ENCODE peak calls at places on chromosomes 12 and 14, in six cellular contexts. D is 8988T; T is activated CD4-positive, alpha-beta T cell treated with anti-CD3 and anti-CD28 coated beads for 48 hours; O is GM10248; I is stimulated activated CD4-positive, alpha-beta T cell treated with anti-CD3 and anti-CD28 coated beads, Interleukin-4, amount 100 ng/mL, for 48 hours; W is AG04450. Z is an unnamed sample.

GRCh38 chr14:35384386-35385041 is 20.0 kb downstream of the NFKBIA start:
- DNase-seq in D (no peak), T (no peak), O (no peak), I (no peak), W (peak; percentile 91), Z (peak; percentile 78)

GRCh38 chr12:49347307-49348237 is 884 bp downstream of the DNAJC22 start:
- DNase-seq in D (peak; percentile 100), T (peak; percentile 83), O (peak; percentile 90), I (peak; percentile 82), W (peak; percentile 77), Z (no peak)

GRCh38 chr12:47268501-47269459 is 189.0 kb upstream of the AMIGO2 start:
- DNase-seq in D (no peak), T (no peak), O (peak; percentile 27), I (no peak), W (no peak), Z (no peak)

GRCh38 chr14:30889244-30889594 is 14.9 kb downstream of the COCH start:
- DNase-seq in D (no peak), T (no peak), O (no peak), I (no peak), W (no peak), Z (no peak)

GRCh38 chr12:4862809-4863208 is 46.9 kb upstream of the KCNA1 start:
- DNase-seq in D (no peak), T (no peak), O (no peak), I (no peak), W (no peak), Z (no peak)

GRCh38 chr12:56084958-56085543 is 5.1 kb downstream of the ERBB3 start:
- DNase-seq in D (peak; percentile 70), T (peak; percentile 43), O (no peak), I (no peak), W (no peak), Z (no peak)

GRCh38 chr12:6899837-6900519 is 4.6 kb upstream of the LRRC23 start:
- DNase-seq in D (no peak), T (peak; percentile 42), O (no peak), I (no peak), W (no peak), Z (no peak)

GRCh38 chr12:126915309-126915708 is 1351.7 kb upstream of the TMEM132C start:
- DNase-seq in D (no peak), T (no peak), O (no peak), I (no peak), W (no peak), Z (no peak)

GRCh38 chr12:50241178-50241577 is 42.1 kb downstream of the LIMA1 start:
- DNase-seq in D (no peak), T (no peak), O (no peak), I (no peak), W (no peak), Z (no peak)

GRCh38 chr14:89041245-89041585 is 216.8 kb downstream of the TTC8 start:
- DNase-seq in D (no peak), T (no peak), O (no peak), I (no peak), W (peak; percentile 16), Z (no peak)

GRCh38 chr12:65098364-65098763 is 22.7 kb downstream of the WIF1 start:
- DNase-seq in D (no peak), T (no peak), O (no peak), I (no peak), W (no peak), Z (no peak)

GRCh38 chr14:71710001-71710400 is 222.2 kb upstream of the RGS6 start:
- DNase-seq in D (no peak), T (no peak), O (no peak), I (no peak), W (no peak), Z (no peak)

GRCh38 chr14:94439453-94440057 is 13.0 kb downstream of the SERPINA11 start:
- DNase-seq in D (no peak), T (no peak), O (no peak), I (no peak), W (no peak), Z (no peak)

GRCh38 chr12:55830601-55831406 is 1.4 kb upstream of the DNAJC14 start:
- DNase-seq in D (peak; percentile 62), T (peak; percentile 68), O (peak; percentile 65), I (no peak), W (no peak), Z (peak; percentile 55)

GRCh38 chr12:132084681-132085635 is 59.2 kb downstream of the DDX51 start:
- DNase-seq in D (peak; percentile 63), T (peak; percentile 70), O (peak; percentile 79), I (peak; percentile 51), W (no peak), Z (no peak)

GRCh38 chr14:60169722-60170121 is 4.5 kb upstream of the DHRS7 start:
- DNase-seq in D (no peak), T (no peak), O (no peak), I (no peak), W (no peak), Z (no peak)

GRCh38 chr12:128823216-128823915 is 392 bp downstream of the SLC15A4 start:
- DNase-seq in D (peak; percentile 51), T (peak; percentile 21), O (no peak), I (peak; percentile 12), W (no peak), Z (no peak)

GRCh38 chr14:55152052-55152753 is 23.2 kb downstream of the LGALS3 start:
- DNase-seq in D (no peak), T (no peak), O (no peak), I (no peak), W (no peak), Z (no peak)

GRCh38 chr14:77707355-77707723 is 484 bp downstream of the ALKBH1 start:
- DNase-seq in D (peak; percentile 23), T (peak; percentile 14), O (peak; percentile 40), I (no peak), W (peak; percentile 15), Z (peak; percentile 20)

GRCh38 chr12:59119676-59120075 is 199.4 kb upstream of the LRIG3 start:
- DNase-seq in D (no peak), T (no peak), O (no peak), I (no peak), W (no peak), Z (no peak)

GRCh38 chr12:129097451-129097850 is 244.2 kb downstream of the GLT1D1 start:
- DNase-seq in D (no peak), T (no peak), O (no peak), I (no peak), W (no peak), Z (no peak)

GRCh38 chr12:55372521-55372920 is 9.7 kb downstream of the OR6C75 start:
- DNase-seq in D (no peak), T (no peak), O (no peak), I (no peak), W (no peak), Z (no peak)

GRCh38 chr14:103739793-103740501 is 24.3 kb downstream of the ZFYVE21 start:
- DNase-seq in D (no peak), T (no peak), O (no peak), I (no peak), W (no peak), Z (no peak)

GRCh38 chr14:92501891-92502351 is 11.7 kb upstream of the RIN3 start:
- DNase-seq in D (no peak), T (no peak), O (no peak), I (no peak), W (no peak), Z (no peak)

GRCh38 chr14:23537351-23538048 is 14.1 kb downstream of the ZFHX2 start:
- DNase-seq in D (no peak), T (no peak), O (no peak), I (no peak), W (no peak), Z (no peak)

GRCh38 chr14:24275524-24276139 is 4.2 kb upstream of the RABGGTA start:
- DNase-seq in D (no peak), T (no peak), O (no peak), I (no peak), W (no peak), Z (no peak)

GRCh38 chr12:79897617-79898016 is 37.3 kb downstream of the PPP1R12A start:
- DNase-seq in D (no peak), T (no peak), O (no peak), I (no peak), W (peak; percentile 73), Z (peak; percentile 40)

GRCh38 chr14:69316449-69317391 is 56.8 kb downstream of the GALNT16 start:
- DNase-seq in D (peak; percentile 66), T (no peak), O (no peak), I (no peak), W (peak; percentile 94), Z (peak; percentile 98)

GRCh38 chr12:26121841-26122680 is 2.8 kb downstream of the BHLHE41 start:
- DNase-seq in D (peak; percentile 21), T (peak; percentile 29), O (peak; percentile 42), I (no peak), W (no peak), Z (no peak)

GRCh38 chr12:70080577-70080976 is 162.7 kb upstream of the CNOT2 start:
- DNase-seq in D (no peak), T (no peak), O (no peak), I (no peak), W (no peak), Z (no peak)

GRCh38 chr12:68403711-68404110 is 71.5 kb upstream of the MDM1 start:
- DNase-seq in D (no peak), T (no peak), O (no peak), I (no peak), W (no peak), Z (no peak)

GRCh38 chr12:132409495-132410295 is 80.3 kb upstream of the FBRSL1 start:
- DNase-seq in D (no peak), T (no peak), O (no peak), I (no peak), W (no peak), Z (no peak)

Z was measured in fibroblast of the conjunctiva.